ENCODE peak calls at places on chromosomes 11 and 22, in seven cellular contexts. V is mammary epithelial cell, Z is mucosa of descending colon, L is anterior cingulate cortex, I is heart left ventricle, Q is activated T-helper 1 cell treated with Interleukin-2 at 50 U/mL for 16 hours, H is Right ventricle myocardium superior. K is an unnamed sample.

GRCh38 chr11:78615724-78616123 is 41.1 kb upstream of the NARS2 start:
- DNase-seq in V (no peak), Z (no peak), L (no peak), I (no peak), Q (no peak), H (no peak), K (peak; percentile 15)

GRCh38 chr11:64854534-64855502 is 10.4 kb upstream of the CDC42BPG start:
- DNase-seq in V (peak; percentile 93), Z (peak; percentile 83), L (no peak), I (peak; percentile 79), Q (no peak), H (peak; percentile 88), K (peak; percentile 97)

GRCh38 chr11:112745958-112746357 is 215.3 kb upstream of the NCAM1 start:
- DNase-seq in V (no peak), Z (no peak), L (no peak), I (no peak), Q (no peak), H (no peak), K (no peak)

GRCh38 chr11:104529213-104529612 is 365.3 kb upstream of the PDGFD start:
- DNase-seq in V (no peak), Z (no peak), L (no peak), I (no peak), Q (no peak), H (no peak), K (no peak)

GRCh38 chr11:862028-862703 is 19.5 kb downstream of the TSPAN4 start:
- DNase-seq in V (no peak), Z (peak; percentile 70), L (no peak), I (no peak), Q (no peak), H (no peak), K (no peak)

GRCh38 chr11:119783466-119784400 is 54.7 kb upstream of the NECTIN1 start:
- DNase-seq in V (peak; percentile 8), Z (no peak), L (no peak), I (no peak), Q (no peak), H (no peak), K (peak; percentile 9)

GRCh38 chr11:95584180-95584579 is 205.4 kb downstream of the FAM76B start:
- DNase-seq in V (peak; percentile 28), Z (no peak), L (no peak), I (no peak), Q (no peak), H (no peak), K (peak; percentile 70)

GRCh38 chr11:31808268-31808667 is 2.9 kb downstream of the PAX6 start:
- DNase-seq in V (no peak), Z (no peak), L (no peak), I (no peak), Q (no peak), H (no peak), K (no peak)

GRCh38 chr22:48827228-48827810 is 1000.4 kb downstream of the BRD1 start:
- DNase-seq in V (no peak), Z (no peak), L (no peak), I (no peak), Q (no peak), H (no peak), K (peak; percentile 4)

GRCh38 chr22:37559901-37560681 is at the start of gene CDC42EP1:
- DNase-seq in V (no peak), Z (peak; percentile 86), L (peak; percentile 30), I (peak; percentile 74), Q (no peak), H (peak; percentile 76), K (peak; percentile 57)

GRCh38 chr11:67307545-67308001 is 4.2 kb downstream of the SSH3 start:
- DNase-seq in V (no peak), Z (peak; percentile 27), L (no peak), I (no peak), Q (no peak), H (no peak), K (no peak)

GRCh38 chr11:102599642-102600261 is 25.4 kb downstream of the MMP20 start:
- DNase-seq in V (peak; percentile 95), Z (no peak), L (no peak), I (no peak), Q (no peak), H (no peak), K (peak; percentile 95)

GRCh38 chr11:119533462-119533861 is 110.5 kb upstream of the THY1 start:
- DNase-seq in V (no peak), Z (no peak), L (no peak), I (no peak), Q (no peak), H (no peak), K (no peak)

GRCh38 chr11:100472727-100473389 is 214.2 kb upstream of the ARHGAP42 start:
- DNase-seq in V (no peak), Z (no peak), L (no peak), I (no peak), Q (no peak), H (no peak), K (no peak)

GRCh38 chr11:36088234-36088975 is 144.5 kb downstream of the LDLRAD3 start:
- DNase-seq in V (no peak), Z (no peak), L (no peak), I (no peak), Q (no peak), H (no peak), K (no peak)

GRCh38 chr11:117097567-117098268 is 510 bp downstream of the SIK3 start:
- DNase-seq in V (no peak), Z (peak; percentile 74), L (peak; percentile 31), I (peak; percentile 59), Q (peak; percentile 16), H (no peak), K (peak; percentile 32)

GRCh38 chr11:134471341-134472187 is 59.5 kb upstream of the B3GAT1 start:
- DNase-seq in V (no peak), Z (no peak), L (peak; percentile 38), I (no peak), Q (no peak), H (no peak), K (no peak)

GRCh38 chr11:68165601-68166000 is 44.4 kb upstream of the CHKA start:
- DNase-seq in V (no peak), Z (no peak), L (no peak), I (no peak), Q (no peak), H (no peak), K (no peak)

GRCh38 chr22:49968313-49968830 is 7.8 kb downstream of the PIM3 start:
- DNase-seq in V (no peak), Z (peak; percentile 41), L (no peak), I (no peak), Q (no peak), H (peak; percentile 43), K (no peak)

GRCh38 chr22:45155050-45155840 is 8.5 kb upstream of the NUP50 start:
- DNase-seq in V (no peak), Z (no peak), L (no peak), I (no peak), Q (no peak), H (no peak), K (peak; percentile 45)